ENCODE peak calls at places on chromosome 17, in four cellular contexts. N is cardiac fibroblast; W is GM12891; Y is effector memory CD4-positive, alpha-beta T cell. E is an unnamed sample.

GRCh38 chr17:41684050-41684449 is 4.6 kb upstream of the EIF1 start:
- DNase-seq in N (no peak), W (no peak), Y (no peak), E (no peak)

GRCh38 chr17:78991017-78991783 is 11.5 kb upstream of the LGALS3BP start:
- DNase-seq in N (no peak), W (no peak), Y (no peak), E (no peak)

GRCh38 chr17:72518333-72518732 is 397.5 kb downstream of the SOX9 start:
- DNase-seq in N (no peak), W (no peak), Y (no peak), E (no peak)

GRCh38 chr17:38338535-38338934 is 5.2 kb downstream of the GPR179 start:
- DNase-seq in N (no peak), W (no peak), Y (no peak), E (no peak)

GRCh38 chr17:45335721-45336120 is 18.9 kb upstream of the MAP3K14 start:
- DNase-seq in N (no peak), W (no peak), Y (no peak), E (no peak)

GRCh38 chr17:74830861-74831260 is 28.8 kb downstream of the GRIN2C start:
- DNase-seq in N (no peak), W (no peak), Y (no peak), E (no peak)

GRCh38 chr17:36498560-36499300 is 12.2 kb downstream of the ZNHIT3 start:
- DNase-seq in N (no peak), W (no peak), Y (no peak), E (no peak)

GRCh38 chr17:80198144-80198661 is 21.9 kb downstream of the SGSH start:
- DNase-seq in N (peak; percentile 17), W (no peak), Y (no peak), E (no peak)

GRCh38 chr17:40819528-40820125 is 2.8 kb downstream of the KRT10 start:
- DNase-seq in N (peak; percentile 16), W (no peak), Y (no peak), E (no peak)

GRCh38 chr17:75147878-75148546 is 6.3 kb downstream of the JPT1 start:
- DNase-seq in N (no peak), W (no peak), Y (no peak), E (no peak)

GRCh38 chr17:2926019-2926650 is 129.9 kb downstream of the RAP1GAP2 start:
- DNase-seq in N (peak; percentile 22), W (no peak), Y (no peak), E (no peak)

GRCh38 chr17:5592382-5592781 is 8.1 kb upstream of the NLRP1 start:
- DNase-seq in N (peak; percentile 59), W (no peak), Y (no peak), E (no peak)

GRCh38 chr17:4537451-4538235 is 17.5 kb downstream of the MYBBP1A start:
- DNase-seq in N (no peak), W (no peak), Y (no peak), E (no peak)

GRCh38 chr17:19391432-19391831 is 4.4 kb upstream of the MFAP4 start:
- DNase-seq in N (no peak), W (no peak), Y (no peak), E (no peak)

GRCh38 chr17:42895185-42895555 is 5.4 kb upstream of the G6PC1 start:
- DNase-seq in N (peak; percentile 91), W (no peak), Y (no peak), E (no peak)